ENCODE peak calls at places on chromosomes 1 and 21, in eight cellular contexts. E is CD8-positive, alpha-beta T cell; S is stomach; O is fibroblast of mammary gland; B is psoas muscle; U is heart right ventricle; R is cardiac fibroblast; P is RWPE1. Q is an unnamed sample.

GRCh38 chr1:14578156-14578555 is 20.3 kb upstream of the KAZN start:
- DNase-seq in E (no peak), S (no peak), O (no peak), B (no peak), U (no peak), R (no peak), P (no peak), Q (no peak)

GRCh38 chr21:33058468-33059318 is 11.2 kb upstream of the OLIG1 start:
- DNase-seq in E (no peak), S (no peak), O (no peak), B (peak), U (peak), R (no peak), P (no peak), Q (no peak)

GRCh38 chr1:31108861-31109260 is 43.3 kb upstream of the PUM1 start:
- DNase-seq in E (no peak), S (no peak), O (no peak), B (no peak), U (no peak), R (no peak), P (no peak), Q (no peak)

GRCh38 chr21:37849703-37850102 is 66.6 kb downstream of the KCNJ6 start:
- DNase-seq in E (no peak), S (no peak), O (no peak), B (no peak), U (no peak), R (peak), P (peak), Q (no peak)

GRCh38 chr1:33320619-33321165 is at the start of gene A3GALT2:
- DNase-seq in E (no peak), S (no peak), O (no peak), B (no peak), U (no peak), R (no peak), P (no peak), Q (no peak)

GRCh38 chr1:101290922-101291561 is 54.2 kb downstream of the S1PR1 start:
- DNase-seq in E (no peak), S (no peak), O (no peak), B (no peak), U (no peak), R (no peak), P (no peak), Q (no peak)

GRCh38 chr1:13664451-13664850 is 35.5 kb upstream of the PRDM2 start:
- DNase-seq in E (no peak), S (no peak), O (no peak), B (no peak), U (no peak), R (no peak), P (peak), Q (no peak)

GRCh38 chr1:10794724-10795304 is 1.6 kb downstream of the CASZ1 start:
- DNase-seq in E (no peak), S (no peak), O (no peak), B (peak), U (no peak), R (no peak), P (no peak), Q (peak)

GRCh38 chr1:157833155-157833554 is 8.5 kb downstream of the CD5L start:
- DNase-seq in E (no peak), S (no peak), O (no peak), B (no peak), U (no peak), R (no peak), P (no peak), Q (no peak)

GRCh38 chr1:24085546-24085945 is 26.4 kb downstream of the MYOM3 start:
- DNase-seq in E (no peak), S (no peak), O (peak), B (no peak), U (no peak), R (peak), P (no peak), Q (no peak)

GRCh38 chr1:15957221-15958090 is 18.4 kb downstream of the ZBTB17 start:
- DNase-seq in E (no peak), S (no peak), O (no peak), B (no peak), U (no peak), R (no peak), P (no peak), Q (no peak)

GRCh38 chr1:96234299-96234698 is 487.3 kb upstream of the PTBP2 start:
- DNase-seq in E (no peak), S (peak), O (peak), B (no peak), U (peak), R (peak), P (peak), Q (no peak)

GRCh38 chr1:177287996-177288395 is 117.2 kb downstream of the BRINP2 start:
- DNase-seq in E (no peak), S (no peak), O (no peak), B (no peak), U (no peak), R (no peak), P (no peak), Q (no peak)

GRCh38 chr1:180925471-180926051 is 12.9 kb downstream of the KIAA1614 start:
- DNase-seq in E (no peak), S (no peak), O (no peak), B (no peak), U (no peak), R (no peak), P (no peak), Q (no peak)

GRCh38 chr1:154749078-154749760 is 120.9 kb downstream of the KCNN3 start:
- DNase-seq in E (no peak), S (no peak), O (peak), B (no peak), U (no peak), R (peak), P (no peak), Q (no peak)

GRCh38 chr1:178126261-178126660 is 32.4 kb downstream of the RASAL2 start:
- DNase-seq in E (no peak), S (no peak), O (peak), B (no peak), U (no peak), R (no peak), P (no peak), Q (no peak)

GRCh38 chr1:109263597-109264378 is 14.4 kb downstream of the CELSR2 start:
- DNase-seq in E (peak), S (peak), O (peak), B (peak), U (peak), R (peak), P (peak), Q (peak)
- TF ChIP-seq CTCF in E (peak), S (peak), O (peak), B (peak), U (peak), R (peak), P (peak), Q (peak)

GRCh38 chr1:238953448-238953847 is 432.9 kb upstream of the CHRM3 start:
- DNase-seq in E (no peak), S (no peak), O (no peak), B (no peak), U (no peak), R (no peak), P (no peak), Q (no peak)
- TF ChIP-seq CTCF in E (no peak), S (no peak), O (peak), B (no peak), U (no peak), R (peak), P (no peak), Q (peak)

GRCh38 chr1:9518454-9518998 is 20.7 kb upstream of the SLC25A33 start:
- DNase-seq in E (no peak), S (no peak), O (no peak), B (peak), U (no peak), R (no peak), P (no peak), Q (no peak)

DNA sequence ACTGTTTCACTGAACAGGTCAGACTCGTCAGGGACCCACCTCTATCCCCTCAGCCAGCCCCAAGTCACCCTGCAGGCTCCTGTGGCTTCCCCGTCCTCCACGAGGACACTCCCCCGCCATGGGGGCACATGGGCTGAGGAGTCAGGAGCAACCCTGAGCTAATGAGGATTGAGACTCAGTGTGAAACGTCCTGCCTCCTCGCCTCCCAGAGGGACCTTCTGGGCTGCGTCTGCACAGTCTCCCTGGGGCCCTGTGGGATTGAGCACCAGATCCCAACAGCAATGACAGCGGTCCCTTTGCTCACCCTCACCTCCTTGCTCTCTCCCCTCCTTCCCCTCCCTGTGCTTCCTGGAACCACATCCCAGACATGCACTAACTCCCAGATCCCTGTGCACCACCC is 18.9 kb upstream of the SLC25A33 start:
- DNase-seq in E (no peak), S (no peak), O (no peak), B (no peak), U (no peak), R (no peak), P (no peak), Q (no peak)
- TF ChIP-seq CTCF in E (no peak), S (no peak), O (no peak), B (no peak), U (no peak), R (no peak), P (no peak), Q (no peak)

GRCh38 chr21:29499229-29499628 is 200.5 kb downstream of the BACH1 start:
- DNase-seq in E (no peak), S (no peak), O (no peak), B (no peak), U (no peak), R (no peak), P (no peak), Q (no peak)

GRCh38 chr21:29504751-29505321 is 206.1 kb downstream of the BACH1 start:
- DNase-seq in E (no peak), S (no peak), O (peak), B (no peak), U (no peak), R (peak), P (peak), Q (no peak)

GRCh38 chr21:29501451-29501850 is 202.7 kb downstream of the BACH1 start:
- DNase-seq in E (no peak), S (no peak), O (peak), B (no peak), U (no peak), R (peak), P (no peak), Q (no peak)

GRCh38 chr21:29496337-29496736 is 197.6 kb downstream of the BACH1 start:
- DNase-seq in E (no peak), S (no peak), O (no peak), B (no peak), U (no peak), R (no peak), P (no peak), Q (no peak)

GRCh38 chr21:29499734-29500343 is 201.1 kb downstream of the BACH1 start:
- DNase-seq in E (no peak), S (no peak), O (peak), B (no peak), U (no peak), R (peak), P (peak), Q (peak)
- TF ChIP-seq CTCF in E (no peak), S (peak), O (peak), B (no peak), U (peak), R (peak), P (peak), Q (peak)

DNA sequence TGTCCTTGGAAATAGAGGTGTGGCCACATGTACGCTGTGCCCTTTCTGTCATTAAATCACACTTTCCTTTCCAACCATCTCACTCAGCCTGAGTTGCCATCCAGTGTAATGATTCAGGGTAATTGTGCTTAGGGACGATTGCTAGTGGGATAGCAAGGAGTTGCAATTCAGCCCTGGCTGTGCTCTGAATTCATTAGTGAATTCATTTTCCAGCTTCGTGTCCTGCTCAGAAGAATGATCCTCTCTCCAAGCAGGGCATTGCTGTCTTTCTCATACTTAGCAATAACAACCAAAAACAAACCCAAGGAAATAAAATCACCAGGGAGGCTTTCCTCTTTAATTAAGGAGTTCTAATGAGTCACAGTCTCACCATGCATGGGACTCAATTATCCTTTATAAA is 166.9 kb downstream of the TSEN15 start:
- DNase-seq in E (no peak), S (no peak), O (no peak), B (no peak), U (no peak), R (no peak), P (no peak), Q (no peak)
- TF ChIP-seq CTCF in E (no peak), S (no peak), O (no peak), B (no peak), U (no peak), R (no peak), P (no peak), Q (no peak)

GRCh38 chr1:153192697-153193096 is 10.5 kb upstream of the LELP1 start:
- DNase-seq in E (no peak), S (peak), O (no peak), B (no peak), U (no peak), R (no peak), P (peak), Q (peak)

GRCh38 chr1:153195216-153195615 is 8.0 kb upstream of the LELP1 start:
- DNase-seq in E (no peak), S (no peak), O (no peak), B (no peak), U (no peak), R (no peak), P (no peak), Q (no peak)

GRCh38 chr1:153194331-153195050 is 8.7 kb upstream of the LELP1 start:
- DNase-seq in E (no peak), S (no peak), O (no peak), B (no peak), U (no peak), R (no peak), P (no peak), Q (no peak)

DNA sequence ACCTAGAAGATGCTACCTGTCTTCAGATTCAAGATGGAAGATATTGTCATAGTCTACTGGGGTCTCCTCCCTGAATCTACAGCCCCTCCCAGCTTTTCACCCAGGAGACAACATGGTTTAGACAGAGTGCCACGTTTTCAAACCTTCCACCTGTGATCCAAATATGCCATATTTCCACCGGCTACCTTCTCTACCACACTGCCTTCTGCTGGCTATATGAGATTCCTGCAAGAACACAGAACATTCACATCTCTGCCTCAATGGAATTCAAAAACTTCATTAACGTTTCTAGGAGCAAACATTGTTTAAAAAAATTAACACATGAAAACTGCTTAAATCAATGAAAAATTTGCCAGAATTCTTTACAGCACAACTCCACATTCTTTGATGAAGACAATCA is 12.9 kb upstream of the LELP1 start:
- DNase-seq in E (no peak), S (no peak), O (no peak), B (no peak), U (no peak), R (no peak), P (peak), Q (no peak)
- TF ChIP-seq CTCF in E (no peak), S (no peak), O (peak), B (no peak), U (no peak), R (no peak), P (no peak), Q (no peak)

GRCh38 chr1:185672719-185673360 is 61.4 kb upstream of the HMCN1 start:
- DNase-seq in E (no peak), S (peak), O (no peak), B (no peak), U (no peak), R (no peak), P (no peak), Q (no peak)

GRCh38 chr1:185674201-185674600 is 60.0 kb upstream of the HMCN1 start:
- DNase-seq in E (no peak), S (no peak), O (no peak), B (no peak), U (peak), R (no peak), P (no peak), Q (no peak)

GRCh38 chr1:185668013-185668412 is 66.2 kb upstream of the HMCN1 start:
- DNase-seq in E (no peak), S (no peak), O (no peak), B (no peak), U (no peak), R (no peak), P (no peak), Q (no peak)

GRCh38 chr1:185666582-185666981 is 67.6 kb upstream of the HMCN1 start:
- DNase-seq in E (no peak), S (no peak), O (no peak), B (no peak), U (no peak), R (no peak), P (no peak), Q (no peak)

GRCh38 chr1:185670187-185670627 is 64.0 kb upstream of the HMCN1 start:
- DNase-seq in E (peak), S (peak), O (peak), B (no peak), U (peak), R (peak), P (peak), Q (peak)
- TF ChIP-seq CTCF in E (peak), S (peak), O (peak), B (no peak), U (peak), R (peak), P (peak), Q (no peak)

GRCh38 chr21:25039461-25040380 is 567.6 kb downstream of the MRPL39 start:
- DNase-seq in E (no peak), S (no peak), O (peak), B (no peak), U (no peak), R (no peak), P (no peak), Q (no peak)
- TF ChIP-seq CTCF in E (no peak), S (no peak), O (peak), B (no peak), U (peak), R (no peak), P (peak), Q (no peak)

GRCh38 chr1:85605519-85606413 is 25.2 kb downstream of the CCN1 start:
- DNase-seq in E (no peak), S (no peak), O (no peak), B (no peak), U (no peak), R (no peak), P (no peak), Q (no peak)
- TF ChIP-seq CTCF in E (no peak), S (no peak), O (no peak), B (no peak), U (peak), R (no peak), P (no peak), Q (no peak)

Q was measured in glutamatergic neuron.